ENCODE peak calls at places on chromosome 15, in ten cellular contexts. W is foreskin fibroblast, A is NCI-H1694 treated with DMSO at 0.1 percent for 48 hours, B is non-pigmented ciliary epithelial cell, F is tibial artery, Z is NCI-H1092 treated with DMSO at 0.1 percent for 48 hours, J is neural crest cell, M is HFF-Myc, Y is heart right ventricle, H is HTR-8/SVneo. L is an unnamed sample.

GRCh38 chr15:61199681-61200080 is 29.4 kb downstream of the RORA start:
- DNase-seq in W (no peak), A (no peak), B (no peak), F (no peak), Z (no peak), J (no peak), M (no peak), Y (no peak), H (no peak), L (no peak)

GRCh38 chr15:35693887-35694286 is 147.9 kb upstream of the DPH6 start:
- DNase-seq in W (no peak), A (no peak), B (no peak), F (no peak), Z (no peak), J (no peak), M (no peak), Y (no peak), H (no peak), L (no peak)

GRCh38 chr15:63003836-63004610 is 38.5 kb upstream of the TPM1 start:
- DNase-seq in W (no peak), A (no peak), B (no peak), F (no peak), Z (no peak), J (no peak), M (no peak), Y (no peak), H (no peak), L (no peak)

GRCh38 chr15:84961114-84961452 is 20.6 kb upstream of the PDE8A start:
- DNase-seq in W (no peak), A (no peak), B (peak; percentile 59), F (no peak), Z (no peak), J (no peak), M (no peak), Y (no peak), H (no peak), L (no peak)

GRCh38 chr15:31472636-31473383 is 146.2 kb downstream of the KLF13 start:
- DNase-seq in W (peak; percentile 29), A (peak; percentile 16), B (no peak), F (no peak), Z (no peak), J (no peak), M (no peak), Y (no peak), H (no peak), L (peak; percentile 71)

GRCh38 chr15:101578443-101578894 is 73.7 kb downstream of the TM2D3 start:
- DNase-seq in W (no peak), A (no peak), B (no peak), F (no peak), Z (peak; percentile 1), J (peak; percentile 18), M (no peak), Y (peak; percentile 45), H (no peak), L (peak; percentile 48)

GRCh38 chr15:77029166-77030041 is 34.5 kb downstream of the PSTPIP1 start:
- DNase-seq in W (no peak), A (no peak), B (no peak), F (no peak), Z (no peak), J (no peak), M (no peak), Y (no peak), H (no peak), L (no peak)

GRCh38 chr15:29114277-29115092 is 155.1 kb downstream of the NSMCE3 start:
- DNase-seq in W (no peak), A (no peak), B (no peak), F (no peak), Z (no peak), J (no peak), M (no peak), Y (no peak), H (no peak), L (no peak)

GRCh38 chr15:83436513-83437158 is 10.5 kb upstream of the SH3GL3 start:
- DNase-seq in W (peak; percentile 19), A (peak; percentile 22), B (peak; percentile 15), F (no peak), Z (no peak), J (peak; percentile 35), M (no peak), Y (no peak), H (peak; percentile 57), L (no peak)

GRCh38 chr15:36632196-36632595 is 52.8 kb downstream of the CDIN1 start:
- DNase-seq in W (peak; percentile 53), A (no peak), B (peak; percentile 45), F (no peak), Z (no peak), J (no peak), M (peak; percentile 20), Y (no peak), H (peak; percentile 61), L (no peak)

GRCh38 chr15:58460872-58461271 is 29.1 kb downstream of the LIPC start:
- DNase-seq in W (no peak), A (no peak), B (no peak), F (no peak), Z (no peak), J (no peak), M (no peak), Y (no peak), H (no peak), L (no peak)

GRCh38 chr15:84671211-84671610 is 13.2 kb upstream of the NMB start:
- DNase-seq in W (peak; percentile 65), A (no peak), B (no peak), F (no peak), Z (no peak), J (no peak), M (no peak), Y (no peak), H (no peak), L (no peak)

GRCh38 chr15:47505712-47506542 is 211.4 kb upstream of the SEMA6D start:
- DNase-seq in W (peak; percentile 66), A (peak; percentile 78), B (no peak), F (no peak), Z (peak; percentile 71), J (no peak), M (no peak), Y (no peak), H (no peak), L (no peak)

GRCh38 chr15:98713585-98714001 is 65.3 kb downstream of the IGF1R start:
- DNase-seq in W (peak; percentile 13), A (no peak), B (no peak), F (no peak), Z (no peak), J (no peak), M (no peak), Y (peak; percentile 33), H (no peak), L (peak; percentile 68)

GRCh38 chr15:78167227-78167888 is 18.2 kb downstream of the IDH3A start:
- DNase-seq in W (no peak), A (no peak), B (no peak), F (no peak), Z (no peak), J (no peak), M (no peak), Y (no peak), H (no peak), L (no peak)

GRCh38 chr15:100959066-100960050 is 40.2 kb downstream of the LRRK1 start:
- DNase-seq in W (no peak), A (no peak), B (no peak), F (no peak), Z (no peak), J (no peak), M (no peak), Y (no peak), H (no peak), L (peak; percentile 85)

GRCh38 chr15:95501865-95502264 is 828.6 kb upstream of the NR2F2 start:
- DNase-seq in W (no peak), A (no peak), B (no peak), F (no peak), Z (no peak), J (no peak), M (no peak), Y (no peak), H (no peak), L (no peak)

GRCh38 chr15:83304861-83305661 is 20.6 kb upstream of the BNC1 start:
- DNase-seq in W (no peak), A (no peak), B (no peak), F (no peak), Z (no peak), J (no peak), M (no peak), Y (no peak), H (no peak), L (no peak)

GRCh38 chr15:22265056-22265945 is 185.0 kb downstream of the OR4M2 start:
- DNase-seq in W (no peak), A (no peak), B (no peak), F (no peak), Z (no peak), J (no peak), M (no peak), Y (no peak), H (no peak), L (no peak)

GRCh38 chr15:40008061-40008460 is 30.9 kb downstream of the SRP14 start:
- DNase-seq in W (no peak), A (no peak), B (peak; percentile 38), F (no peak), Z (no peak), J (no peak), M (no peak), Y (no peak), H (no peak), L (no peak)

GRCh38 chr15:22979069-22979698 is 984 bp downstream of the CYFIP1 start:
- DNase-seq in W (no peak), A (no peak), B (no peak), F (peak; percentile 57), Z (peak; percentile 13), J (peak; percentile 50), M (no peak), Y (peak; percentile 72), H (peak; percentile 33), L (peak; percentile 64)

GRCh38 chr15:89409184-89409992 is 74.8 kb upstream of the POLG start:
- DNase-seq in W (no peak), A (no peak), B (no peak), F (no peak), Z (no peak), J (no peak), M (no peak), Y (no peak), H (no peak), L (no peak)

GRCh38 chr15:32781781-32782180 is 64.0 kb downstream of the GREM1 start:
- DNase-seq in W (no peak), A (no peak), B (no peak), F (no peak), Z (no peak), J (no peak), M (no peak), Y (no peak), H (no peak), L (no peak)

GRCh38 chr15:40769310-40770146 is at the start of gene C15orf62:
- DNase-seq in W (no peak), A (peak; percentile 11), B (no peak), F (no peak), Z (peak; percentile 74), J (no peak), M (no peak), Y (no peak), H (peak; percentile 65), L (peak; percentile 88)

GRCh38 chr15:58066042-58066867 is 744 bp upstream of the ALDH1A2 start:
- DNase-seq in W (peak; percentile 36), A (no peak), B (no peak), F (peak; percentile 30), Z (no peak), J (peak; percentile 69), M (peak; percentile 2), Y (peak; percentile 78), H (peak; percentile 45), L (peak; percentile 69)

GRCh38 chr15:79994651-79995050 is 23.7 kb upstream of the BCL2A1 start:
- DNase-seq in W (peak; percentile 35), A (no peak), B (peak; percentile 19), F (no peak), Z (no peak), J (no peak), M (no peak), Y (no peak), H (no peak), L (no peak)

GRCh38 chr15:99106417-99107220 is 1.7 kb downstream of the SYNM start:
- DNase-seq in W (no peak), A (no peak), B (no peak), F (no peak), Z (no peak), J (no peak), M (no peak), Y (peak; percentile 55), H (no peak), L (no peak)

GRCh38 chr15:65375871-65376552 is 1.8 kb downstream of the IGDCC3 start:
- DNase-seq in W (no peak), A (no peak), B (no peak), F (no peak), Z (no peak), J (no peak), M (no peak), Y (no peak), H (no peak), L (no peak)